ENCODE peak calls at places on chromosomes 11 and 22, in six cellular contexts. D is astrocyte of the spinal cord, O is fibroblast of the aortic adventitia, I is kidney, A is osteocyte, H is glutamatergic neuron. S is an unnamed sample.

GRCh38 chr11:45400594-45400993 is 114.5 kb upstream of the SYT13 start:
- DNase-seq in D (peak; percentile 86), A (no peak), I (no peak), H (no peak), O (peak; percentile 52), S (peak; percentile 22)

GRCh38 chr11:59767212-59767611 is 12.0 kb downstream of the STX3 start:
- DNase-seq in H (no peak), D (no peak), I (no peak), A (no peak), O (peak; percentile 6), S (no peak)

GRCh38 chr11:128776088-128776433 is 82.2 kb downstream of the FLI1 start:
- DNase-seq in H (no peak), O (no peak), A (no peak), I (no peak), D (no peak), S (no peak)

GRCh38 chr11:104011031-104011430 is 25.4 kb upstream of the DDI1 start:
- DNase-seq in H (no peak), A (no peak), O (peak; percentile 26), I (no peak), D (no peak), S (no peak)

GRCh38 chr22:30566125-30566524 is 8.3 kb downstream of the GAL3ST1 start:
- DNase-seq in I (no peak), D (no peak), A (no peak), H (no peak), O (no peak), S (no peak)

GRCh38 chr11:44256673-44257291 is 53.2 kb downstream of the ALX4 start:
- DNase-seq in D (no peak), H (no peak), A (peak; percentile 17), I (no peak), O (peak; percentile 45), S (no peak)

GRCh38 chr11:46553746-46554204 is 40.0 kb downstream of the AMBRA1 start:
- DNase-seq in O (no peak), A (no peak), H (no peak), D (no peak), I (no peak), S (no peak)

GRCh38 chr11:33723238-33723881 is 12.9 kb downstream of the CD59 start:
- DNase-seq in D (peak; percentile 87), I (no peak), O (peak; percentile 96), H (no peak), A (no peak), S (peak; percentile 99)

GRCh38 chr11:129999407-129999806 is 3.2 kb downstream of the PRDM10 start:
- DNase-seq in I (no peak), O (no peak), H (no peak), A (no peak), D (no peak), S (no peak)

GRCh38 chr11:105647780-105648179 is 37.9 kb downstream of the GRIA4 start:
- DNase-seq in A (no peak), O (no peak), D (no peak), I (no peak), H (no peak), S (no peak)

GRCh38 chr11:80855975-80856524 is 1415.2 kb upstream of the TENM4 start:
- DNase-seq in A (no peak), O (peak; percentile 46), H (no peak), D (peak; percentile 60), I (no peak), S (peak; percentile 78)

GRCh38 chr11:79312591-79313267 is 128.1 kb downstream of the TENM4 start:
- DNase-seq in O (peak; percentile 46), I (no peak), D (peak; percentile 15), A (no peak), H (no peak), S (no peak)

GRCh38 chr22:24157783-24158170 is 23.5 kb upstream of the SUSD2 start:
- DNase-seq in A (no peak), H (no peak), D (no peak), I (no peak), O (no peak), S (no peak)

GRCh38 chr11:2127357-2127971 is 11.7 kb downstream of the IGF2 start:
- DNase-seq in A (no peak), O (no peak), H (peak; percentile 12), D (no peak), I (no peak), S (no peak)

GRCh38 chr11:6544921-6545850 is 48.1 kb downstream of the DNHD1 start:
- DNase-seq in O (no peak), H (no peak), D (peak; percentile 43), A (no peak), I (no peak), S (no peak)

GRCh38 chr11:31690041-31690440 is 121.1 kb downstream of the PAX6 start:
- DNase-seq in H (no peak), A (no peak), D (peak; percentile 7), I (no peak), O (peak; percentile 72), S (peak; percentile 2)

GRCh38 chr22:22877523-22878210 is 9.9 kb upstream of the IGLL5 start:
- DNase-seq in D (peak; percentile 26), I (peak; percentile 87), O (peak; percentile 60), A (peak; percentile 84), H (peak; percentile 84), S (peak; percentile 83)

GRCh38 chr11:99020324-99021225 is at the start of gene CNTN5:
- DNase-seq in D (peak; percentile 47), O (no peak), I (peak; percentile 79), A (no peak), H (peak; percentile 75), S (no peak)

GRCh38 chr11:46309669-46310288 is 32.3 kb downstream of the CREB3L1 start:
- DNase-seq in H (no peak), D (no peak), O (no peak), I (no peak), A (no peak), S (no peak)

GRCh38 chr11:19955660-19956059 is 204.6 kb downstream of the DBX1 start:
- DNase-seq in H (no peak), O (peak; percentile 79), A (no peak), I (no peak), D (no peak), S (no peak)

GRCh38 chr22:37563153-37564081 is 3.1 kb downstream of the CDC42EP1 start:
- DNase-seq in D (peak; percentile 96), A (peak; percentile 86), I (peak; percentile 89), O (peak; percentile 94), H (no peak), S (peak; percentile 89)

GRCh38 chr11:61560751-61561150 is 20.1 kb downstream of the SYT7 start:
- DNase-seq in A (no peak), I (no peak), D (no peak), O (no peak), H (no peak), S (no peak)

GRCh38 chr11:102293873-102294601 is 23.2 kb upstream of the BIRC3 start:
- DNase-seq in A (no peak), H (no peak), I (no peak), O (peak; percentile 71), D (peak; percentile 55), S (peak; percentile 70)

GRCh38 chr11:36155301-36155700 is 133.9 kb downstream of the COMMD9 start:
- DNase-seq in O (no peak), D (no peak), H (no peak), I (no peak), A (no peak), S (no peak)

DNA sequence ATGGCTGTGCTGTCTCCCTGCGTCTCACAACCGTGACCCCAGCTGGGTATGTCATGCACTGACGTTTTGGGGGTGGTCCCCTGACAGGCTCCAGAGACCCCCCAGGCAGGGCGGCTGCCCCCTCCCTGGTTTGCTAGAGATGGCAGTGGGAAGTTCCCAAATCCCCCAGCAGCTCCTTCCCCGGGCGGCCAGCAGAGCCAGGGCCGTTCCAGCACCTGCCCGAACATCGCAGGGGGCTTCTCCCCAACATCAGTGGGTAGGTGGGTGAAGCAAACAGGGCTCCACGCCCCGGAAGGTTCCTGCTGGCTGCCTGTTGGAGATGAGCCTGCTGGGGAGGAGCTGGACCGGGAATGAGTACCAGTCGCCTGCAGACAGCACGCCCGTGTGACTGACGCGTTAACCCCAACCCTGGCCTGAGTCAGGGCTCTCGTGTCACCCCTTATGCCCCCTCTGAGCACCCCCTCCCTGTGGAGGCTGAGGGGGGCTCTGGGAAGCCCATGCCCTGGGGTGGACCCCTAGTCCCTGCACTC is 45.6 kb downstream of the GRAMD4 start:
- DNase-seq in D (no peak), H (no peak), O (no peak), I (peak; percentile 64), A (no peak), S (no peak)
- TF ChIP-seq CTCF in D (no peak), H (no peak), O (no peak), I (no peak), A (no peak), S (no peak)

DNA sequence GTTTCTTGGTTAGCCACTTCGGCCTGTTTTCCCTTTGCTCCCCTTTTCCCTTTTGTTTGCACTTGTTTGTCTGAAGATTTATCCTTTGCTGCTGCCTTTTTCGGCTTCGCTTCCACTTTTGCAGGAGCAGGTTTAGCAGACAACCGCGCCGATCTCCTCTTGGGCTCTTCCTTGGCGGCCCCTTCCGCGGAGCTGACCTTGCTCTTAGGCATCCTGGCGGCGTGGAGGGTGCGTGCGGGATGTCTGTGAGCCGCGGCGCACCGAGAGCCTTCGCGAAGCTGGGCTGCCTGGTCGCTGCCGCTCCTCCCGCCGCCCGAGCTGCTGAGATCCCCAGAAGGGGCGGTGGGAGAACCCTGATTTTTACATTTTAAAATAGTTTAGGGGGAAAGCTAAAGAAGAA is 105.3 kb upstream of the RRM1 start:
- DNase-seq in O (no peak), D (peak; percentile 3), H (peak; percentile 31), A (no peak), I (no peak), S (no peak)
- TF ChIP-seq CTCF in O (no peak), D (no peak), H (no peak), A (no peak), I (no peak), S (no peak)

DNA sequence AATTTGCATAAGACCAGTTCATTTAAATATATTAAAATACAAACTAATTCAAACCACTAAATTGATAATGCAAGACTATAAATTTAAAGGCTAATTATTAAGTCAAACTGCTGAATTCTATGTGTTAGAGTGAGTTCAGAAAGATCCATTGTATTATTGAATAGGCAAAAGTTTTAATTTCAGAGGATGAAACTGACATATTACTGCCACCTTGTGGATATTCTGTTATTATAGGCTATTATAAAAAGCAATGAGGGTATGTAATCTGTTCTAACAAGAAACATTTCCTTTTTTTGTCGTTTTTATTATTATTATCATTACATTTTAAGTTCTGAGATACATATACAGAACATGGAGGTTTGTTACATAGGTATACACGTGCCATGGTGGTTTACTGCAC is 20.9 kb upstream of the NAALAD2 start:
- DNase-seq in O (peak; percentile 10), D (peak; percentile 11), I (no peak), H (no peak), A (no peak), S (peak; percentile 1)
- TF ChIP-seq CTCF in O (peak; percentile 22), D (peak; percentile 27), I (no peak), H (peak; percentile 66), A (peak; percentile 61), S (peak; percentile 38)

GRCh38 chr11:122814401-122814800 is 23.9 kb upstream of the CRTAM start:
- DNase-seq in H (no peak), O (no peak), A (no peak), I (no peak), D (no peak), S (no peak)
- TF ChIP-seq CTCF in H (no peak), O (peak; percentile 17), A (peak; percentile 18), I (no peak), D (peak; percentile 14), S (no peak)